ENCODE peak calls at places on chromosomes 1 and 21, in six cellular contexts. A, Y, S, G, Q and U are unnamed samples.

GRCh38 chr1:33267468-33268205 is 11.3 kb downstream of the ZNF362 start:
- DNase-seq in A (no peak), Y (no peak), S (no peak), G (no peak), Q (no peak), U (no peak)

GRCh38 chr1:172041689-172042088 is 200.4 kb downstream of the DNM3 start:
- DNase-seq in A (no peak), Y (no peak), S (peak; percentile 25), G (no peak), Q (no peak), U (no peak)

GRCh38 chr1:42420911-42421585 is 34.8 kb downstream of the ZMYND12 start:
- DNase-seq in A (peak; percentile 60), Y (no peak), S (no peak), G (no peak), Q (no peak), U (peak; percentile 48)

GRCh38 chr1:176552217-176552974 is 89.4 kb downstream of the PAPPA2 start:
- DNase-seq in A (no peak), Y (no peak), S (no peak), G (no peak), Q (no peak), U (no peak)

GRCh38 chr1:41217441-41217840 is 24.7 kb downstream of the SCMH1 start:
- DNase-seq in A (no peak), Y (no peak), S (no peak), G (no peak), Q (no peak), U (no peak)

GRCh38 chr1:51524817-51525216 is 5.8 kb upstream of the EPS15 start:
- DNase-seq in A (no peak), Y (no peak), S (no peak), G (no peak), Q (no peak), U (no peak)

GRCh38 chr1:119435061-119435460 is 20.1 kb downstream of the HSD3B2 start:
- DNase-seq in A (no peak), Y (no peak), S (no peak), G (no peak), Q (no peak), U (no peak)

GRCh38 chr1:209900734-209901133 is 37.3 kb upstream of the SYT14 start:
- DNase-seq in A (no peak), Y (no peak), S (no peak), G (no peak), Q (no peak), U (no peak)

GRCh38 chr1:99264201-99265021 is at the start of gene PLPPR4:
- DNase-seq in A (peak; percentile 34), Y (peak; percentile 50), S (peak; percentile 2), G (no peak), Q (no peak), U (peak; percentile 38)

GRCh38 chr1:247614625-247615024 is 9.2 kb downstream of the OR2G3 start:
- DNase-seq in A (no peak), Y (no peak), S (no peak), G (no peak), Q (no peak), U (no peak)

GRCh38 chr21:46117586-46118304 is 19.8 kb downstream of the COL6A2 start:
- DNase-seq in A (no peak), Y (peak; percentile 44), S (no peak), G (no peak), Q (peak; percentile 11), U (peak; percentile 6)

GRCh38 chr1:3695326-3696217 is 43.3 kb downstream of the TP73 start:
- DNase-seq in A (no peak), Y (peak; percentile 72), S (peak; percentile 40), G (peak; percentile 41), Q (no peak), U (peak; percentile 54)

GRCh38 chr1:156114101-156114918 is at the start of gene LMNA:
- DNase-seq in A (peak; percentile 95), Y (peak; percentile 93), S (peak; percentile 96), G (peak; percentile 60), Q (peak; percentile 86), U (peak; percentile 95)

GRCh38 chr1:1629430-1630190 is 2.4 kb upstream of the MMP23B start:
- DNase-seq in A (peak; percentile 46), Y (peak; percentile 49), S (no peak), G (peak; percentile 77), Q (no peak), U (peak; percentile 29)

GRCh38 chr1:238469146-238469601 is 578.5 kb upstream of the ZP4 start:
- DNase-seq in A (no peak), Y (no peak), S (no peak), G (no peak), Q (no peak), U (no peak)

DNA sequence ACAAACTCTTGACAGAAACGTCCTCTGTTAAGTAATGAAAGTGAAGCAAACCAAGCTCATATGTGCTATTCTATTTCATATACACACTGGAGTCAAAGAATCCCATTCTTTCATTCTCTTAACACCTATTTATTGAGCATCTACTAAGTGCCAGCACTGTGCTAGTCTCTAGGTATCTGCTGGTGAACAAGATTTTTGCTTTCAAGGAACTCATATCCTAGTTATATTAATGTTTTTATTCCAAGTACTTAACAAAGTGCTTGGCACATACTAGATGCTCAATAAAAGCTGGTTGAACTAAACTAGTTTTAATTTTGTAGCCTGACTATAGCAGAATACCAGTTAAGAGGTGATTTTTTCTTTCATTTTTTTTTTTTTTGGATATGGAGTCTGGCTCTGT is 3.6 kb upstream of the RNF2 start:
- DNase-seq in A (no peak), Y (no peak), S (no peak), G (no peak), Q (no peak), U (no peak)
- H3K4me3 ChIP-seq in A (no peak overlapping the region), Y (no peak overlapping the region), S (no peak overlapping the region), G (no peak overlapping the region), Q (no peak overlapping the region), U (no peak overlapping the region)

GRCh38 chr21:33968998-33969353 is 53.4 kb upstream of the ATP5PO start:
- DNase-seq in A (no peak), Y (no peak), S (no peak), G (no peak), Q (no peak), U (no peak)

GRCh38 chr21:33969600-33969999 is 54.0 kb upstream of the ATP5PO start:
- DNase-seq in A (no peak), Y (no peak), S (no peak), G (no peak), Q (no peak), U (no peak)

GRCh38 chr21:33973268-33973667 is 57.7 kb upstream of the ATP5PO start:
- DNase-seq in A (no peak), Y (no peak), S (no peak), G (no peak), Q (no peak), U (no peak)

GRCh38 chr21:33972539-33972938 is 56.9 kb upstream of the ATP5PO start:
- DNase-seq in A (no peak), Y (no peak), S (no peak), G (no peak), Q (no peak), U (no peak)

GRCh38 chr21:33971492-33972013 is 55.9 kb upstream of the ATP5PO start:
- DNase-seq in A (peak; percentile 53), Y (no peak), S (peak; percentile 19), G (no peak), Q (no peak), U (no peak)
- H3K4me1 ChIP-seq in A (peaks cover 7% of the 10 kb centered on the region), Y (peaks cover 25% of the 10 kb centered on the region), S (peaks cover 37% of the 10 kb centered on the region), G (peaks cover 4% of the 10 kb centered on the region), Q (peaks cover 11% of the 10 kb centered on the region), U (peaks cover 10% of the 10 kb centered on the region)

GRCh38 chr21:25607151-25607811 is at the start of gene MRPL39:
- DNase-seq in A (peak; percentile 89), Y (peak; percentile 91), S (peak; percentile 87), G (peak; percentile 81), Q (peak; percentile 58), U (peak; percentile 88)

DNA sequence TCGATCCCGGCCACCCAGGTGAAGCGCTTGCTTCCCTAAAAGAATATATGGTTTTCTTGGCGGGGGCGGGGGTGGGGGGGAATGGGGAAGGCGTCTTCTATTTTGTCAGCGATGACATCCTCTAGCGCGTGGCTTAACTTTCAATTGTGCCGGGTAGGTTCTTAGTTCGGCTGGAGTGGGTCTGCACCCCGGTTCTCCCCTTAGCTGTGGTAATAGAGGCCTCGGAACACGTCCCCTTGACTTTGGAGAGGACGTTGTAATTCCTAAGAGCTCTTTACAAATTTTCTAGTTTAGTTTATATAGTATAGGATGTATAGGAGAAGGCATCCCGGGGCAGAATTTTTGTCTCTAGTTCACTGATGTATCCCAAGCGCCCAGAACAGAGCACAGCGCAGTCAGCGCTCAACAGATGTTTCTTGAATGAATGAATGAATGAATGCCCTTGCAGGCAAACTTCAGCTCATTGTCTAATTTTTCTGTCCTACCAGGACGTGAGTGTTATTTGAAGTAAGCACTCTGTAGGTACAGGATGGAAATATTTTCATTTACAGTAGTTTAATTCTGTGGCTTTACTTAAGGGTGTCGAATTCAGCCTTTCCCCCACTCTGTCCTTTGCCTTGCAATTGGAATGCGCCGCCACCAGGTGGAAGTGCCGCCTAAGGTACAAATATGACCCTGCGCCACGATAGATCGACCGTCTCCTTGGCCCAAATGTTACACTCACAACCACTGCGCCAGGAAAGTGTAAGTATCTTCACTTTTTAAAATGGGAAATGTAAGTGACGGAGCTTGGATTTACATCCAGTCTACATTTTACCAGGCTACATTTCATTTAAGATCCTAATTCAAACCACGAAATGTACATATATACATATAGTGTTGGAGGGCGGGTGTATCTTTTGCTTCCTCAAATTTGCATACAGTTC is 794 bp upstream of the MRPL39 start:
- DNase-seq in A (peak; percentile 80), Y (peak; percentile 83), S (peak; percentile 81), G (peak; percentile 85), Q (peak; percentile 75), U (peak; percentile 79)
- TF ChIP-seq CTCF in A (peak; percentile 92), Y (peak; percentile 92), S (peak; percentile 59), G (peak; percentile 91), Q (peak; percentile 87), U (peak; percentile 97)

DNA sequence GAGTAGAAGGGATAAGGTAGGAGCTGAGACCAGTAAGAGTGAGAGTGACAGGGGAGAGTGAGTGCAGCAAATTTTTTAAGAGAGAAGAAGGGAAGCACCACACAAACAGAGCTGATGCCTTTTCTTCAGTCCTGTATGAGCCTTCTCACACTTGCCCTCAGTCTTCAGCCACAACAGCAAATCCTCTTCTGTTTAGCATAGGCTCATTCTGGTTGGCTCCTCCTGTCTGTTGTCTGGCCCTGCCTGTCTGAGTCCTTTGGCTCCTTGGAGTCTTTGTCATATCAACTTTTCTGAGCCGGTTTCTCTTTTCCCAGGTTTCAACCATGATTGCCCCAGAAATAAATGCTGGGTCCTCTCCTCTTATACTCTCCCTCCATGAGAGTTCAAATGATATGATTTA is 12.7 kb upstream of the CASQ1 start:
- DNase-seq in A (no peak), Y (no peak), S (no peak), G (no peak), Q (no peak), U (no peak)
- H3K4me3 ChIP-seq in A (no peak overlapping the region), Y (no peak overlapping the region), S (no peak overlapping the region), G (no peak overlapping the region), Q (no peak overlapping the region), U (no peak overlapping the region)